ENCODE peak calls at places on chromosomes 2 and 18, in seven cellular contexts. One of them, this sample, is unnamed.
A peak's percentile ranks its signal among the peaks of the same experiment; 100 is the strongest.

GRCh38 chr18:35983147-35983546 is 10.7 kb downstream of the RMP24 start:
- DNase-seq in mesendoderm: no peak
- DNase-seq in IMR-90: no peak
- DNase-seq in neuronal stem cell: no peak
- DNase-seq in H1: no peak
- DNase-seq in H9: no peak
- DNase-seq in trophoblast cell: no peak
- DNase-seq in this sample: no peak

GRCh38 chr18:49590608-49591007 is 28.8 kb downstream of the LIPG start:
- DNase-seq in mesendoderm: no peak
- DNase-seq in IMR-90: no peak
- DNase-seq in neuronal stem cell: no peak
- DNase-seq in H1: no peak
- DNase-seq in H9: no peak
- DNase-seq in trophoblast cell: no peak
- DNase-seq in this sample: no peak

GRCh38 chr18:79881695-79882094 is 69.8 kb downstream of the SLC66A2 start:
- DNase-seq in mesendoderm: no peak
- DNase-seq in IMR-90: no peak
- DNase-seq in neuronal stem cell: no peak
- DNase-seq in H1: no peak
- DNase-seq in H9: no peak
- DNase-seq in trophoblast cell: no peak
- DNase-seq in this sample: no peak

GRCh38 chr2:66437601-66438497 is 2.9 kb downstream of the MEIS1 start:
- DNase-seq in mesendoderm: peak; percentile 50
- DNase-seq in IMR-90: no peak
- DNase-seq in neuronal stem cell: no peak
- DNase-seq in H1: no peak
- DNase-seq in H9: no peak
- DNase-seq in trophoblast cell: no peak
- DNase-seq in this sample: peak; percentile 58

GRCh38 chr18:34322365-34323289 is 97.9 kb upstream of the NOL4 start:
- DNase-seq in mesendoderm: peak; percentile 67
- DNase-seq in IMR-90: peak; percentile 57
- DNase-seq in neuronal stem cell: peak; percentile 71
- DNase-seq in H1: peak; percentile 77
- DNase-seq in H9: peak; percentile 50
- DNase-seq in trophoblast cell: peak; percentile 25
- DNase-seq in this sample: peak; percentile 63

GRCh38 chr2:2291500-2292260 is 39.4 kb downstream of the MYT1L start:
- DNase-seq in mesendoderm: peak; percentile 65
- DNase-seq in IMR-90: no peak
- DNase-seq in neuronal stem cell: peak; percentile 49
- DNase-seq in H1: peak; percentile 76
- DNase-seq in H9: peak; percentile 82
- DNase-seq in trophoblast cell: no peak
- DNase-seq in this sample: no peak

GRCh38 chr2:26670931-26671460 is 21.5 kb upstream of the KCNK3 start:
- DNase-seq in mesendoderm: no peak
- DNase-seq in IMR-90: no peak
- DNase-seq in neuronal stem cell: no peak
- DNase-seq in H1: no peak
- DNase-seq in H9: no peak
- DNase-seq in trophoblast cell: no peak
- DNase-seq in this sample: no peak

GRCh38 chr2:190649035-190649797 is at the start of gene NAB1:
- DNase-seq in mesendoderm: peak; percentile 68
- DNase-seq in IMR-90: peak; percentile 44
- DNase-seq in neuronal stem cell: peak; percentile 51
- DNase-seq in H1: peak; percentile 77
- DNase-seq in H9: peak; percentile 61
- DNase-seq in trophoblast cell: no peak
- DNase-seq in this sample: peak; percentile 61

GRCh38 chr18:40851014-40851429 is 1104.0 kb upstream of the PIK3C3 start:
- DNase-seq in mesendoderm: no peak
- DNase-seq in IMR-90: peak; percentile 54
- DNase-seq in neuronal stem cell: no peak
- DNase-seq in H1: no peak
- DNase-seq in H9: no peak
- DNase-seq in trophoblast cell: peak; percentile 45
- DNase-seq in this sample: no peak

GRCh38 chr2:96869824-96870630 is at the start of gene SEMA4C:
- DNase-seq in mesendoderm: peak; percentile 57
- DNase-seq in IMR-90: no peak
- DNase-seq in neuronal stem cell: no peak
- DNase-seq in H1: peak; percentile 74
- DNase-seq in H9: no peak
- DNase-seq in trophoblast cell: peak; percentile 70
- DNase-seq in this sample: peak; percentile 48

GRCh38 chr2:47438084-47438483 is 35.1 kb downstream of the MSH2 start:
- DNase-seq in mesendoderm: no peak
- DNase-seq in IMR-90: no peak
- DNase-seq in neuronal stem cell: no peak
- DNase-seq in H1: no peak
- DNase-seq in H9: no peak
- DNase-seq in trophoblast cell: no peak
- DNase-seq in this sample: no peak

GRCh38 chr2:51424418-51424817 is 392.5 kb upstream of the NRXN1 start:
- DNase-seq in mesendoderm: peak; percentile 70
- DNase-seq in IMR-90: no peak
- DNase-seq in neuronal stem cell: no peak
- DNase-seq in H1: peak; percentile 51
- DNase-seq in H9: peak; percentile 83
- DNase-seq in trophoblast cell: no peak
- DNase-seq in this sample: no peak

GRCh38 chr18:76259012-76259568 is 236.0 kb downstream of the ZNF516 start:
- DNase-seq in mesendoderm: peak; percentile 65
- DNase-seq in IMR-90: no peak
- DNase-seq in neuronal stem cell: no peak
- DNase-seq in H1: peak; percentile 58
- DNase-seq in H9: peak; percentile 48
- DNase-seq in trophoblast cell: no peak
- DNase-seq in this sample: no peak

GRCh38 chr18:76258209-76258608 is 236.8 kb downstream of the ZNF516 start:
- DNase-seq in mesendoderm: peak; percentile 3
- DNase-seq in IMR-90: peak; percentile 19
- DNase-seq in neuronal stem cell: no peak
- DNase-seq in H1: no peak
- DNase-seq in H9: no peak
- DNase-seq in trophoblast cell: no peak
- DNase-seq in this sample: no peak

GRCh38 chr18:76262956-76263955 is 231.8 kb downstream of the ZNF516 start:
- DNase-seq in mesendoderm: no peak
- DNase-seq in IMR-90: no peak
- DNase-seq in neuronal stem cell: no peak
- DNase-seq in H1: no peak
- DNase-seq in H9: no peak
- DNase-seq in trophoblast cell: no peak
- DNase-seq in this sample: no peak

GRCh38 chr18:76259726-76260125 is 235.3 kb downstream of the ZNF516 start:
- DNase-seq in mesendoderm: no peak
- DNase-seq in IMR-90: no peak
- DNase-seq in neuronal stem cell: no peak
- DNase-seq in H1: no peak
- DNase-seq in H9: no peak
- DNase-seq in trophoblast cell: no peak
- DNase-seq in this sample: no peak

DNA sequence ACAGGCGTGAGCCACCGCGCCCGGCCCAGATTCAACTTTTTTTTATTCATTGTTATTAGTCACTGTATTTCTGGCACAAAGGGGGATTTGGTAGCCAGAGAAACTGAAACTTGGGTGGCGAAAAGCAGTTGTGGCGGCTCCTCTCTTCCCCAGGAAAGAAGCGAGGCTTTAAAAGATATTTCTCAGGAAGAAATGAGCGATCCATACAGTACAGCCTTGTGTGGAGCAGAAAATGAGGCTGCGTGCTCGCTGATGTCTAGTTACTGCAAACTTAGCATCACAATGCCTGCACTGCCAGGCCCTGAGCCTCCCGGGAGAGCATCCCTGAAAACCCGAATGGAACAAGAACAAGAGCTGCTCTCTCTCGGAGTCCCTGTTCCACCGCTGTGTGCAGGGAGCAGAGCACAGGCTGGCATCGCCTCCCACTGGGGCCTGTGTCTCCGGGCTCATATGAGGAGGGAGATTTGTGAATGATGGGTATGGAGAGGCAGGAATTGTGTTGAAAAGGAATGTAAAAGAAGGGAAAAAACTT is 234.0 kb downstream of the ZNF516 start:
- DNase-seq in mesendoderm: no peak
- DNase-seq in IMR-90: no peak
- DNase-seq in neuronal stem cell: no peak
- DNase-seq in H1: no peak
- DNase-seq in H9: no peak
- DNase-seq in trophoblast cell: no peak
- DNase-seq in this sample: no peak
- H3K4ac ChIP-seq in mesendoderm: no peak overlapping the region
- H3K4ac ChIP-seq in IMR-90: no peak overlapping the region
- H3K4ac ChIP-seq in neuronal stem cell: no peak overlapping the region
- H3K4ac ChIP-seq in H1: no peak overlapping the region
- H3K4ac ChIP-seq in H9: no peak overlapping the region
- H3K4ac ChIP-seq in trophoblast cell: no peak overlapping the region
- H3K4ac ChIP-seq in this sample: no peak overlapping the region

GRCh38 chr2:15939556-15939853 is 845 bp upstream of the MYCN start:
- DNase-seq in mesendoderm: no peak
- DNase-seq in IMR-90: no peak
- DNase-seq in neuronal stem cell: no peak
- DNase-seq in H1: no peak
- DNase-seq in H9: peak; percentile 81
- DNase-seq in trophoblast cell: peak; percentile 59
- DNase-seq in this sample: no peak

GRCh38 chr2:15941970-15942710 is 1.8 kb downstream of the MYCN start:
- DNase-seq in mesendoderm: peak; percentile 62
- DNase-seq in IMR-90: no peak
- DNase-seq in neuronal stem cell: peak; percentile 48
- DNase-seq in H1: peak; percentile 72
- DNase-seq in H9: no peak
- DNase-seq in trophoblast cell: no peak
- DNase-seq in this sample: peak; percentile 9

GRCh38 chr2:15939854-15940660 is at the start of gene MYCN:
- DNase-seq in mesendoderm: peak; percentile 98
- DNase-seq in IMR-90: no peak
- DNase-seq in neuronal stem cell: peak; percentile 92
- DNase-seq in H1: peak; percentile 89
- DNase-seq in H9: peak; percentile 94
- DNase-seq in trophoblast cell: peak; percentile 79
- DNase-seq in this sample: peak; percentile 50

GRCh38 chr2:15941483-15941853 is 1.1 kb downstream of the MYCN start:
- DNase-seq in mesendoderm: peak; percentile 92
- DNase-seq in IMR-90: no peak
- DNase-seq in neuronal stem cell: peak; percentile 71
- DNase-seq in H1: peak; percentile 74
- DNase-seq in H9: peak; percentile 85
- DNase-seq in trophoblast cell: peak; percentile 64
- DNase-seq in this sample: peak; percentile 5

DNA sequence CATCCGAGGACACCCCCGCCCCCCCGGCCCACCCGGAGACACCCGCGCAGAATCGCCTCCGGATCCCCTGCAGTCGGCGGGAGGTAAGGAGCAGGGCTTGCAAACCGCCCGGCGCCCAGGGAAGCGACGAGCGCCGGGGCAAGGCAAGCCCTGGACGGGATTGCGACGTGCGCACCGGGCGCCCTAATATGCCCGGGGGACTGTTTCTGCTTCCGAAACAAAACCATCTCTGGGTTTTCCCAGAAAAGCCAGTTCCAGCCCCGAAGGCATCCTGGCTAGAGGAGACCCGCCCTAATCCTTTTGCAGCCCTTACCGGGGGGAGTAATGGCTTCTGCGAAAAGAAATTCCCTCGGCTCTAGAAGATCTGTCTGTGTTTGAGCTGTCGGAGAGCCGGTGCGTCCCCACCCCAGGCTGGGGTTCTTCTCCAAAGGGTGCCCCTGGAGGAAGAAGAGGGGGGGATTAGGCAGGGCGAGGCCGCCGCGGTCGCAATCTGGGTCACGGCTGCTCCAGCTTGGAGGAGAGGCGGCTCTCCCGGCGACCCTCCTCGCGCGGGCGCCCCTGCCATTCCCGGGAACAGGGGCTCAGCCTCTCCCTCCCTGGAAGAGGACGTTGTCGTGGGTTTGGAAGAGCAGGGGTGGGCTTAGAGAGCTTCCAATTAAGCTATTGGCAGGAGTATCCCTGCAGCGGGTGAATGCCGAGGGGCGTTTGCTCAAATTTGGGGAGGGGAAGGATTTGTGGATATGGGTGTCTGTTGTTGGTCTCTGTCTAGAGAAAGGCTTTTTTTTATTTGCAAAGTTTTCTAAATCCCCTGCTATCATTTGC is 522 bp downstream of the MYCN start:
- DNase-seq in mesendoderm: peak; percentile 83
- DNase-seq in IMR-90: no peak
- DNase-seq in neuronal stem cell: peak; percentile 51
- DNase-seq in H1: peak; percentile 68
- DNase-seq in H9: no peak
- DNase-seq in trophoblast cell: peak; percentile 86
- DNase-seq in this sample: peak; percentile 20
- H3K9ac ChIP-seq in mesendoderm: peak overlapping the region; percentile 90
- H3K9ac ChIP-seq in IMR-90: no peak overlapping the region
- H3K9ac ChIP-seq in neuronal stem cell: peak overlapping the region; percentile 88
- H3K9ac ChIP-seq in H1: peak overlapping the region; percentile 74
- H3K9ac ChIP-seq in H9: peak overlapping the region; percentile 62
- H3K9ac ChIP-seq in trophoblast cell: peak overlapping the region; percentile 41
- H3K9ac ChIP-seq in this sample: no peak overlapping the region

GRCh38 chr2:15852811-15853210 is 87.5 kb upstream of the MYCN start:
- DNase-seq in mesendoderm: no peak
- DNase-seq in IMR-90: no peak
- DNase-seq in neuronal stem cell: no peak
- DNase-seq in H1: no peak
- DNase-seq in H9: no peak
- DNase-seq in trophoblast cell: no peak
- DNase-seq in this sample: no peak
- H3K4ac ChIP-seq in mesendoderm: no peak overlapping the region
- H3K4ac ChIP-seq in IMR-90: no peak overlapping the region
- H3K4ac ChIP-seq in neuronal stem cell: no peak overlapping the region
- H3K4ac ChIP-seq in H1: no peak overlapping the region
- H3K4ac ChIP-seq in H9: no peak overlapping the region
- H3K4ac ChIP-seq in trophoblast cell: no peak overlapping the region
- H3K4ac ChIP-seq in this sample: no peak overlapping the region

DNA sequence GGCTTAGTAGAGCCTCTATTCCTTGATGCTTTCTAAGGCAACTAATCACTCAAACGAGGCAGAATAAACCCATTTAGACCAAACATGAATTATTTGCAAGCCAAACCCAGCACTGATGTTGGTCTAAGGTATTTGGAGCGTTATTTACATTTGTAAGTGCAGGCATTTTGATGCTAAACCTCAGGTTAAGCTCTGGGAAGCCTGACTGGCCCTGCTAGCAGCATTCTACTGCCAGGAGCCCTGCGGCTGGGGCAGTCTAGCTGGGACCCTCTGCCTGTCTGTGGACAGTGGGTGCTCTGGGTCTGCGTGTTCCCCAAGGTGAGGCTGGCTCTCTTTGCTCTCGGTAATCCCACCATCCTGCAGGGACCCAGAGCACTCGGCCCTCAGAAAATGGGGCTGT is 173.2 kb upstream of the HS6ST1 start:
- DNase-seq in mesendoderm: no peak
- DNase-seq in IMR-90: no peak
- DNase-seq in neuronal stem cell: no peak
- DNase-seq in H1: peak; percentile 58
- DNase-seq in H9: peak; percentile 68
- DNase-seq in trophoblast cell: no peak
- DNase-seq in this sample: no peak
- H3K9ac ChIP-seq in mesendoderm: no peak overlapping the region
- H3K9ac ChIP-seq in IMR-90: no peak overlapping the region
- H3K9ac ChIP-seq in neuronal stem cell: no peak overlapping the region
- H3K9ac ChIP-seq in H1: no peak overlapping the region
- H3K9ac ChIP-seq in H9: no peak overlapping the region
- H3K9ac ChIP-seq in trophoblast cell: no peak overlapping the region
- H3K9ac ChIP-seq in this sample: no peak overlapping the region